ENCODE peak calls at places on chromosome 11, in five cellular contexts. S is activated naive CD8-positive, alpha-beta T cell treated with anti-CD3 and anti-CD28 coated beads, Interleukin-2, amount 50 U/mL, for 24 hours; B is iris pigment epithelial cell; L is midbrain; Z is amniotic stem cell. I is an unnamed sample.

GRCh38 chr11:64372802-64373597 is 14.0 kb downstream of the RPS6KA4 start:
- DNase-seq in S (no peak), L (peak; percentile 61), B (peak; percentile 83), Z (no peak), I (peak; percentile 37)

GRCh38 chr11:206002-206384 is 1.2 kb downstream of the BET1L start:
- DNase-seq in L (no peak), B (no peak), Z (no peak), S (peak; percentile 5), I (no peak)

GRCh38 chr11:66728760-66729385 is at the start of gene SPTBN2:
- DNase-seq in S (no peak), B (no peak), Z (no peak), L (no peak), I (no peak)

GRCh38 chr11:70164705-70165104 is 38.4 kb upstream of the FADD start:
- DNase-seq in S (no peak), B (no peak), Z (no peak), L (no peak), I (no peak)

GRCh38 chr11:46105134-46105628 is 16.1 kb downstream of the PHF21A start:
- DNase-seq in S (no peak), Z (no peak), L (no peak), B (no peak), I (no peak)

GRCh38 chr11:73961321-73961720 is 10.5 kb downstream of the DNAJB13 start:
- DNase-seq in L (no peak), B (no peak), S (no peak), Z (no peak), I (no peak)

GRCh38 chr11:35932121-35932520 is 11.7 kb upstream of the LDLRAD3 start:
- DNase-seq in L (no peak), B (no peak), Z (no peak), S (no peak), I (no peak)

GRCh38 chr11:19890308-19890707 is 177.7 kb downstream of the NAV2 start:
- DNase-seq in Z (no peak), L (no peak), S (no peak), B (peak; percentile 84), I (peak; percentile 56)

GRCh38 chr11:123461164-123461563 is 31.1 kb downstream of the GRAMD1B start:
- DNase-seq in S (no peak), L (no peak), Z (no peak), B (no peak), I (no peak)

GRCh38 chr11:23205156-23205871 is 345.0 kb upstream of the CCDC179 start:
- DNase-seq in B (peak; percentile 83), L (no peak), Z (no peak), S (no peak), I (peak; percentile 21)

GRCh38 chr11:20000393-20001134 is 159.7 kb downstream of the DBX1 start:
- DNase-seq in S (no peak), Z (no peak), L (peak; percentile 50), B (no peak), I (no peak)